ENCODE peak calls at places on chromosomes 13 and 19, in nine cellular contexts. A is KBM-7; X is GM06990; Q is germinal center; O is amygdala; U is neuronal stem cell; P is mammary epithelial cell; G is NCI-H748 treated with DMSO at 0.1 percent for 48 hours; E is effector memory CD4-positive, alpha-beta T cell. L is an unnamed sample.
A peak's percentile ranks its signal among the peaks of the same experiment; 100 is the strongest.

GRCh38 chr19:42068361-42068755 is 1.6 kb downstream of the GRIK5 start:
- DNase-seq in A (no peak), X (no peak), Q (no peak), O (no peak), U (no peak), P (no peak), G (no peak), E (no peak), L (no peak)

GRCh38 chr19:16327501-16327900 is 2.9 kb downstream of the KLF2 start:
- DNase-seq in A (no peak), X (no peak), Q (no peak), O (no peak), U (no peak), P (no peak), G (no peak), E (no peak), L (no peak)

GRCh38 chr13:50989476-50989875 is 79.9 kb downstream of the RNASEH2B start:
- DNase-seq in A (no peak), X (no peak), Q (no peak), O (no peak), U (no peak), P (no peak), G (peak; percentile 63), E (no peak), L (no peak)

GRCh38 chr13:100694722-100695644 is 20.4 kb upstream of the TMTC4 start:
- DNase-seq in A (no peak), X (no peak), Q (peak; percentile 38), O (no peak), U (peak; percentile 17), P (peak; percentile 14), G (no peak), E (no peak), L (no peak)

GRCh38 chr13:111530137-111530536 is 209.7 kb downstream of the TEX29 start:
- DNase-seq in A (no peak), X (no peak), Q (no peak), O (no peak), U (no peak), P (no peak), G (no peak), E (no peak), L (no peak)

GRCh38 chr19:15223649-15224371 is 8.4 kb downstream of the EPHX3 start:
- DNase-seq in A (no peak), X (no peak), Q (no peak), O (no peak), U (no peak), P (no peak), G (no peak), E (no peak), L (peak; percentile 7)

GRCh38 chr13:91241249-91241648 is 106.2 kb upstream of the MIR17HG start:
- DNase-seq in A (no peak), X (no peak), Q (no peak), O (no peak), U (no peak), P (no peak), G (no peak), E (no peak), L (no peak)

GRCh38 chr13:38213307-38213706 is 136.3 kb upstream of the UFM1 start:
- DNase-seq in A (no peak), X (no peak), Q (no peak), O (no peak), U (no peak), P (peak; percentile 69), G (no peak), E (no peak), L (no peak)

GRCh38 chr13:83752141-83752540 is 130.1 kb downstream of the SLITRK1 start:
- DNase-seq in A (no peak), X (no peak), Q (no peak), O (no peak), U (no peak), P (peak; percentile 25), G (no peak), E (no peak), L (no peak)

GRCh38 chr19:16620018-16620417 is 8.0 kb downstream of the MED26 start:
- DNase-seq in A (no peak), X (no peak), Q (no peak), O (no peak), U (no peak), P (no peak), G (no peak), E (no peak), L (no peak)

GRCh38 chr13:29954082-29955043 is 103.9 kb upstream of the UBL3 start:
- DNase-seq in A (peak; percentile 29), X (no peak), Q (no peak), O (no peak), U (no peak), P (no peak), G (no peak), E (peak; percentile 31), L (no peak)

GRCh38 chr13:27632648-27633047 is 11.0 kb downstream of the POLR1D start:
- DNase-seq in A (no peak), X (no peak), Q (no peak), O (no peak), U (no peak), P (no peak), G (no peak), E (no peak), L (no peak)

GRCh38 chr19:1837625-1838105 is 10.6 kb downstream of the REXO1 start:
- DNase-seq in A (peak; percentile 72), X (no peak), Q (peak; percentile 76), O (no peak), U (no peak), P (no peak), G (no peak), E (peak; percentile 36), L (no peak)

GRCh38 chr19:18438331-18439024 is 545 bp upstream of the ISYNA1 start:
- DNase-seq in A (no peak), X (no peak), Q (no peak), O (no peak), U (no peak), P (peak; percentile 63), G (no peak), E (no peak), L (no peak)

GRCh38 chr13:111976474-111977183 is 90.3 kb upstream of the SOX1 start:
- DNase-seq in A (no peak), X (no peak), Q (no peak), O (no peak), U (no peak), P (no peak), G (no peak), E (no peak), L (peak; percentile 78)

GRCh38 chr19:45641274-45642105 is 2.3 kb upstream of the EML2 start:
- DNase-seq in A (peak; percentile 97), X (peak; percentile 85), Q (peak; percentile 89), O (no peak), U (peak; percentile 82), P (peak; percentile 97), G (peak; percentile 98), E (peak; percentile 27), L (peak; percentile 91)

L was measured in NCI-H1417.